ENCODE peak calls at places on chromosomes 1 and 21, in nine cellular contexts. V is T follicular helper cell; I is iris pigment epithelial cell; A is spleen; T is IMR-90; J is GF-D8; D is left cardiac atrium; S is activated gamma-delta T cell treated with anti-CD3 and anti-CD28 coated beads, Interleukin-2, amount 50 U/mL, for 16 hours; E is hypothalamus. M is an unnamed sample.
A peak's percentile ranks its signal among the peaks of the same experiment; 100 is the strongest.

GRCh38 chr1:151501474-151501873 is 9.7 kb upstream of the CGN start:
- DNase-seq in V (no peak), I (no peak), A (no peak), T (no peak), J (no peak), D (no peak), S (no peak), E (no peak), M (no peak)

GRCh38 chr1:110771245-110772022 is 96.7 kb upstream of the KCNA3 start:
- DNase-seq in V (no peak), I (no peak), A (no peak), T (no peak), J (no peak), D (no peak), S (no peak), E (no peak), M (no peak)

GRCh38 chr1:112981461-112982233 is 25.7 kb upstream of the SLC16A1 start:
- DNase-seq in V (no peak), I (no peak), A (no peak), T (no peak), J (peak; percentile 28), D (no peak), S (no peak), E (no peak), M (no peak)

GRCh38 chr1:3195480-3195815 is 126.4 kb downstream of the PRDM16 start:
- DNase-seq in V (no peak), I (no peak), A (no peak), T (no peak), J (no peak), D (no peak), S (no peak), E (no peak), M (no peak)

GRCh38 chr1:188986751-188987417 is 1490.8 kb downstream of the BRINP3 start:
- DNase-seq in V (no peak), I (no peak), A (no peak), T (no peak), J (no peak), D (no peak), S (no peak), E (no peak), M (no peak)

GRCh38 chr1:217089239-217090014 is 366.2 kb upstream of the ESRRG start:
- DNase-seq in V (no peak), I (peak; percentile 67), A (no peak), T (peak; percentile 61), J (no peak), D (peak; percentile 50), S (no peak), E (peak; percentile 50), M (peak; percentile 4)

GRCh38 chr1:83112248-83112885 is 886.6 kb downstream of the TTLL7 start:
- DNase-seq in V (no peak), I (no peak), A (no peak), T (no peak), J (no peak), D (no peak), S (no peak), E (no peak), M (no peak)

GRCh38 chr1:64981602-64981981 is 15.2 kb upstream of the JAK1 start:
- DNase-seq in V (no peak), I (no peak), A (no peak), T (no peak), J (no peak), D (no peak), S (no peak), E (no peak), M (no peak)

GRCh38 chr1:27552911-27553420 is 51.0 kb downstream of the AHDC1 start:
- DNase-seq in V (no peak), I (no peak), A (no peak), T (no peak), J (no peak), D (no peak), S (no peak), E (no peak), M (no peak)

GRCh38 chr1:10161541-10162290 is 48.7 kb upstream of the KIF1B start:
- DNase-seq in V (no peak), I (no peak), A (no peak), T (no peak), J (no peak), D (peak; percentile 58), S (no peak), E (no peak), M (no peak)

GRCh38 chr1:116380499-116381316 is 7.7 kb downstream of the ATP1A1 start:
- DNase-seq in V (no peak), I (no peak), A (no peak), T (no peak), J (no peak), D (no peak), S (no peak), E (no peak), M (no peak)

GRCh38 chr1:243912347-243912746 is 62.3 kb upstream of the AKT3 start:
- DNase-seq in V (no peak), I (no peak), A (no peak), T (no peak), J (no peak), D (no peak), S (no peak), E (no peak), M (no peak)

GRCh38 chr1:43293896-43294760 is 6.7 kb upstream of the TIE1 start:
- DNase-seq in V (no peak), I (peak; percentile 68), A (no peak), T (peak; percentile 56), J (no peak), D (no peak), S (no peak), E (peak; percentile 25), M (peak; percentile 79)

GRCh38 chr1:61076728-61077675 is 5.4 kb upstream of the NFIA start:
- DNase-seq in V (peak; percentile 72), I (peak; percentile 95), A (peak; percentile 98), T (peak; percentile 76), J (no peak), D (peak; percentile 86), S (peak; percentile 65), E (peak; percentile 75), M (peak; percentile 77)

GRCh38 chr21:34908424-34909055 is 140.6 kb downstream of the RUNX1 start:
- DNase-seq in V (no peak), I (peak; percentile 61), A (no peak), T (no peak), J (peak; percentile 100), D (no peak), S (no peak), E (no peak), M (no peak)

GRCh38 chr21:14995695-14996490 is 68.9 kb downstream of the NRIP1 start:
- DNase-seq in V (no peak), I (peak; percentile 80), A (no peak), T (peak; percentile 63), J (no peak), D (no peak), S (no peak), E (no peak), M (peak; percentile 54)

GRCh38 chr1:95369985-95370670 is 136.1 kb downstream of the RWDD3 start:
- DNase-seq in V (no peak), I (no peak), A (no peak), T (no peak), J (no peak), D (no peak), S (no peak), E (no peak), M (peak; percentile 2)

GRCh38 chr1:64111787-64112186 is 91.6 kb upstream of the UBE2U start:
- DNase-seq in V (no peak), I (peak; percentile 43), A (no peak), T (no peak), J (no peak), D (no peak), S (no peak), E (no peak), M (peak; percentile 41)

GRCh38 chr1:152023221-152023620 is 13.6 kb downstream of the S100A11 start:
- DNase-seq in V (no peak), I (no peak), A (no peak), T (no peak), J (no peak), D (no peak), S (no peak), E (no peak), M (no peak)

GRCh38 chr1:179589524-179589923 is 2.1 kb upstream of the TDRD5 start:
- DNase-seq in V (no peak), I (peak; percentile 6), A (no peak), T (no peak), J (no peak), D (no peak), S (no peak), E (no peak), M (no peak)

GRCh38 chr1:164560076-164560475 is 1.1 kb downstream of the PBX1 start:
- DNase-seq in V (no peak), I (peak; percentile 52), A (no peak), T (no peak), J (no peak), D (no peak), S (no peak), E (no peak), M (peak; percentile 37)

GRCh38 chr1:227945891-227946623 is 1.7 kb downstream of the WNT9A start:
- DNase-seq in V (no peak), I (peak; percentile 49), A (peak; percentile 88), T (peak; percentile 51), J (peak; percentile 35), D (peak; percentile 77), S (no peak), E (no peak), M (peak; percentile 83)

GRCh38 chr1:173870252-173871075 is 2.3 kb downstream of the ZBTB37 start:
- DNase-seq in V (no peak), I (no peak), A (peak; percentile 83), T (no peak), J (peak; percentile 68), D (no peak), S (no peak), E (peak; percentile 23), M (no peak)

GRCh38 chr1:30763654-30764248 is 6.2 kb upstream of the LAPTM5 start:
- DNase-seq in V (no peak), I (peak; percentile 26), A (no peak), T (peak; percentile 48), J (no peak), D (no peak), S (no peak), E (no peak), M (peak; percentile 83)

GRCh38 chr21:41369105-41369914 is 7.5 kb downstream of the MX2 start:
- DNase-seq in V (peak; percentile 24), I (no peak), A (peak; percentile 89), T (no peak), J (peak; percentile 35), D (peak; percentile 42), S (no peak), E (no peak), M (no peak)

GRCh38 chr1:151968058-151968457 is 25.6 kb downstream of the S100A10 start:
- DNase-seq in V (no peak), I (peak; percentile 56), A (no peak), T (peak; percentile 41), J (no peak), D (no peak), S (peak; percentile 33), E (no peak), M (peak; percentile 69)

GRCh38 chr1:154847891-154848290 is 22.2 kb downstream of the KCNN3 start:
- DNase-seq in V (no peak), I (no peak), A (no peak), T (no peak), J (no peak), D (peak; percentile 67), S (no peak), E (peak; percentile 47), M (no peak)

GRCh38 chr1:81254560-81254959 is 546.2 kb upstream of the ADGRL2 start:
- DNase-seq in V (no peak), I (peak; percentile 1), A (no peak), T (no peak), J (no peak), D (no peak), S (no peak), E (no peak), M (peak; percentile 2)

M was measured in M059J.